ENCODE peak calls at places on chromosomes 13 and 19, in six cellular contexts. Q is ELR; N is fibroblast of the conjunctiva; H is GDM1; L is body of pancreas; F is Jurkat, Clone E6-1. E is an unnamed sample.

GRCh38 chr19:2607712-2608601 is 94.5 kb downstream of the GNG7 start:
- DNase-seq in L (no peak), N (no peak), H (no peak), F (no peak), Q (no peak), E (no peak)

GRCh38 chr13:34933349-34933748 is 8.7 kb upstream of the NBEA start:
- DNase-seq in L (no peak), N (no peak), H (no peak), F (no peak), Q (no peak), E (no peak)

GRCh38 chr19:46181386-46181774 is 33.3 kb downstream of the IGFL2 start:
- DNase-seq in L (no peak), Q (peak; percentile 54), N (no peak), H (no peak), F (no peak), E (peak; percentile 28)

GRCh38 chr13:25806304-25806974 is 245.4 kb downstream of the SHISA2 start:
- DNase-seq in Q (peak; percentile 42), H (no peak), N (no peak), L (no peak), F (peak; percentile 85), E (no peak)

GRCh38 chr19:53521373-53522202 is 16.4 kb upstream of the ZNF331 start:
- DNase-seq in N (no peak), H (no peak), Q (peak; percentile 31), L (no peak), F (no peak), E (no peak)

GRCh38 chr13:78239681-78240080 is 321.1 kb upstream of the EDNRB start:
- DNase-seq in L (no peak), Q (peak; percentile 44), N (no peak), H (no peak), F (no peak), E (peak; percentile 1)

GRCh38 chr13:83215627-83216026 is 666.6 kb downstream of the SLITRK1 start:
- DNase-seq in F (no peak), H (no peak), L (no peak), N (peak; percentile 63), Q (peak; percentile 79), E (peak; percentile 81)

GRCh38 chr19:35261356-35262100 is 7.2 kb upstream of the USF2 start:
- DNase-seq in L (peak; percentile 3), F (no peak), H (no peak), Q (no peak), N (no peak), E (no peak)

GRCh38 chr19:38224014-38224862 is at the start of gene DPF1:
- DNase-seq in H (peak; percentile 64), N (no peak), Q (peak; percentile 87), F (peak; percentile 73), L (peak; percentile 53), E (peak; percentile 56)

GRCh38 chr13:68666774-68667397 is 1436.8 kb upstream of the PCDH9 start:
- DNase-seq in Q (no peak), H (no peak), F (no peak), L (no peak), N (no peak), E (no peak)

GRCh38 chr13:28379371-28380083 is 115.4 kb downstream of the FLT1 start:
- DNase-seq in F (no peak), N (no peak), Q (no peak), L (no peak), H (no peak), E (no peak)

GRCh38 chr13:46045424-46045823 is 7.1 kb downstream of the ZC3H13 start:
- DNase-seq in L (no peak), H (no peak), F (no peak), N (no peak), Q (no peak), E (no peak)

GRCh38 chr13:45296259-45296658 is 44.7 kb downstream of the TPT1 start:
- DNase-seq in Q (no peak), H (no peak), N (no peak), L (no peak), F (no peak), E (peak; percentile 37)

GRCh38 chr13:24133396-24133795 is 27.1 kb upstream of the SPATA13 start:
- DNase-seq in F (no peak), H (no peak), N (no peak), Q (no peak), L (no peak), E (no peak)

GRCh38 chr19:49637865-49638350 is 2.0 kb downstream of the RRAS start:
- DNase-seq in Q (peak; percentile 84), F (no peak), L (peak; percentile 68), N (peak; percentile 74), H (no peak), E (peak; percentile 62)

GRCh38 chr19:46859637-46860124 is 1.1 kb upstream of the ARHGAP35 start:
- DNase-seq in L (peak; percentile 65), Q (peak; percentile 74), F (no peak), H (no peak), N (peak; percentile 72), E (peak; percentile 55)

GRCh38 chr13:22161871-22162270 is 491.0 kb downstream of the FGF9 start:
- DNase-seq in F (no peak), N (no peak), H (no peak), L (no peak), Q (no peak), E (no peak)

GRCh38 chr13:84137292-84137691 is 255.0 kb upstream of the SLITRK1 start:
- DNase-seq in H (peak; percentile 78), F (peak; percentile 93), N (no peak), L (no peak), Q (peak; percentile 74), E (no peak)

GRCh38 chr13:26923824-26924605 is 163.4 kb upstream of the GPR12 start:
- DNase-seq in H (no peak), L (no peak), Q (peak; percentile 28), F (no peak), N (no peak), E (peak; percentile 34)

GRCh38 chr13:34265016-34265692 is 447.2 kb downstream of the RFC3 start:
- DNase-seq in N (no peak), F (no peak), L (no peak), H (no peak), Q (peak; percentile 63), E (no peak)

GRCh38 chr19:49987159-49987698 is 26.3 kb upstream of the SIGLEC11 start:
- DNase-seq in Q (peak; percentile 91), H (peak; percentile 94), N (peak; percentile 72), L (peak; percentile 92), F (peak; percentile 98), E (peak; percentile 90)

GRCh38 chr19:492091-492531 is 4.2 kb upstream of the MADCAM1 start:
- DNase-seq in H (no peak), Q (no peak), L (no peak), N (no peak), F (no peak), E (no peak)

GRCh38 chr13:39451301-39451700 is 151.7 kb downstream of the LHFPL6 start:
- DNase-seq in F (no peak), Q (no peak), H (no peak), N (no peak), L (no peak), E (peak; percentile 16)

GRCh38 chr19:45446295-45446694 is 21.5 kb upstream of the FOSB start:
- DNase-seq in Q (peak; percentile 65), H (no peak), F (peak; percentile 48), L (no peak), N (no peak), E (peak; percentile 52)

GRCh38 chr19:5680083-5680436 is 256 bp downstream of the MICOS13 start:
- DNase-seq in H (no peak), N (no peak), Q (peak; percentile 55), L (no peak), F (no peak), E (peak; percentile 21)

GRCh38 chr19:33550741-33551140 is 29.1 kb upstream of the PEPD start:
- DNase-seq in Q (no peak), H (no peak), N (no peak), L (no peak), F (no peak), E (no peak)

GRCh38 chr19:17281391-17282304 is at the start of gene ANKLE1:
- DNase-seq in L (no peak), F (no peak), Q (peak; percentile 31), N (no peak), H (no peak), E (no peak)

GRCh38 chr13:106318941-106319411 is 216.5 kb downstream of the EFNB2 start:
- DNase-seq in Q (peak; percentile 94), L (no peak), F (no peak), H (no peak), N (peak; percentile 52), E (peak; percentile 96)

GRCh38 chr13:27383104-27383921 is 41.1 kb upstream of the GTF3A start:
- DNase-seq in L (peak; percentile 62), N (no peak), F (no peak), H (no peak), Q (no peak), E (no peak)

GRCh38 chr19:47994209-47994802 is at the start of gene ELSPBP1:
- DNase-seq in L (no peak), H (no peak), F (no peak), N (no peak), Q (no peak), E (no peak)

GRCh38 chr19:43624933-43625332 is 5.5 kb upstream of the ZNF428 start:
- DNase-seq in F (peak; percentile 85), N (no peak), H (no peak), L (peak; percentile 78), Q (no peak), E (peak; percentile 8)

GRCh38 chr13:98459171-98459681 is 117.7 kb downstream of the STK24 start:
- DNase-seq in H (no peak), F (no peak), N (no peak), L (no peak), Q (no peak), E (no peak)

GRCh38 chr13:30870049-30870884 is 35.8 kb upstream of the MEDAG start:
- DNase-seq in F (peak; percentile 60), N (peak; percentile 98), Q (peak; percentile 99), L (peak; percentile 40), H (peak; percentile 27), E (peak; percentile 100)

GRCh38 chr19:4234862-4235201 is 5.5 kb downstream of the EBI3 start:
- DNase-seq in F (no peak), H (no peak), L (no peak), N (no peak), Q (no peak), E (no peak)

GRCh38 chr19:3135961-3136683 is at the start of gene GNA15:
- DNase-seq in L (no peak), N (no peak), H (peak; percentile 82), F (peak; percentile 61), Q (no peak), E (no peak)

GRCh38 chr13:24288870-24289269 is 20.5 kb upstream of the C1QTNF9 start:
- DNase-seq in N (peak; percentile 57), Q (no peak), F (no peak), L (no peak), H (no peak), E (peak; percentile 47)